ENCODE peak calls at places on chromosomes 11 and 22, in eight cellular contexts. C is nucleus accumbens; R is activated CD4-positive, alpha-beta memory T cell treated with anti-CD3 and anti-CD28 coated beads, Interleukin-2, amount 10 ng/mL, durations not matched to agents 7 days and 5 days; P is brain microvascular endothelial cell; W is NT2/D1; X is A172; D is NCI-H1417; K is substantia nigra. B is an unnamed sample.

GRCh38 chr22:31295831-31296230 is 3.5 kb upstream of the PIK3IP1 start:
- DNase-seq in D (no peak), R (no peak), K (no peak), P (no peak), W (no peak), C (no peak), X (peak; percentile 32), B (no peak)

GRCh38 chr11:115616941-115617340 is 112.7 kb upstream of the CADM1 start:
- DNase-seq in C (no peak), W (no peak), X (peak; percentile 78), P (peak; percentile 18), R (no peak), D (no peak), K (no peak), B (peak; percentile 32)

GRCh38 chr11:96365493-96365892 is 22.5 kb upstream of the MAML2 start:
- DNase-seq in D (no peak), C (no peak), K (no peak), X (no peak), W (no peak), P (no peak), R (no peak), B (no peak)

GRCh38 chr11:119571311-119571710 is 148.3 kb upstream of the THY1 start:
- DNase-seq in W (no peak), R (no peak), K (no peak), C (no peak), X (no peak), P (no peak), D (no peak), B (no peak)

GRCh38 chr11:134691985-134692384 is 279.9 kb upstream of the B3GAT1 start:
- DNase-seq in K (no peak), D (no peak), R (no peak), C (no peak), X (no peak), W (no peak), P (peak; percentile 3), B (no peak)

GRCh38 chr11:123590296-123590912 is 64.0 kb downstream of the SCN3B start:
- DNase-seq in D (no peak), P (peak; percentile 20), R (no peak), C (no peak), K (no peak), W (no peak), X (peak; percentile 91), B (peak; percentile 46)

GRCh38 chr11:47587733-47588326 is 1.4 kb downstream of the FAM180B start:
- DNase-seq in W (no peak), R (no peak), D (no peak), X (no peak), C (no peak), P (no peak), K (no peak), B (no peak)

GRCh38 chr11:95659088-95659487 is 130.5 kb downstream of the FAM76B start:
- DNase-seq in D (no peak), K (no peak), C (no peak), P (peak; percentile 49), W (no peak), R (no peak), X (no peak), B (no peak)

GRCh38 chr22:19958083-19959042 is 16.7 kb upstream of the TXNRD2 start:
- DNase-seq in D (no peak), K (no peak), X (no peak), P (no peak), R (no peak), W (no peak), C (no peak), B (peak; percentile 83)

GRCh38 chr22:42895087-42895486 is 38.0 kb upstream of the ARFGAP3 start:
- DNase-seq in W (no peak), K (no peak), P (no peak), D (no peak), R (peak; percentile 43), C (no peak), X (no peak), B (no peak)

GRCh38 chr11:2885017-2885675 is 429 bp downstream of the CDKN1C start:
- DNase-seq in K (no peak), W (no peak), R (peak; percentile 41), X (peak; percentile 56), C (no peak), P (no peak), D (peak; percentile 64), B (peak; percentile 38)

GRCh38 chr11:9060700-9061111 is 30.7 kb downstream of the SCUBE2 start:
- DNase-seq in C (no peak), W (no peak), R (peak; percentile 59), X (no peak), P (no peak), D (no peak), K (no peak), B (no peak)

GRCh38 chr11:6755303-6755952 is 16.3 kb downstream of the OR2AG2 start:
- DNase-seq in X (peak; percentile 25), D (peak; percentile 7), K (no peak), P (peak; percentile 43), C (no peak), W (peak; percentile 36), R (peak; percentile 37), B (peak; percentile 13)

GRCh38 chr22:20977019-20977418 is 5.1 kb upstream of the LZTR1 start:
- DNase-seq in X (no peak), R (no peak), K (no peak), C (no peak), D (no peak), W (no peak), P (no peak), B (no peak)

GRCh38 chr11:117807482-117808272 is 10.7 kb upstream of the DSCAML1 start:
- DNase-seq in W (no peak), X (peak; percentile 24), P (peak; percentile 69), R (peak; percentile 78), C (no peak), K (peak; percentile 26), D (peak; percentile 67), B (peak; percentile 40)

GRCh38 chr22:42294034-42294985 is 23.9 kb upstream of the TCF20 start:
- DNase-seq in K (no peak), X (peak; percentile 24), P (peak; percentile 24), R (peak; percentile 35), C (no peak), W (no peak), D (peak; percentile 71), B (peak; percentile 29)

GRCh38 chr22:27274770-27275449 is 526.6 kb downstream of the MN1 start:
- DNase-seq in W (no peak), K (no peak), D (no peak), R (no peak), C (no peak), P (peak; percentile 11), X (no peak), B (peak; percentile 26)

GRCh38 chr11:77150836-77151235 is 22.8 kb downstream of the MYO7A start:
- DNase-seq in X (no peak), W (no peak), C (no peak), D (no peak), P (no peak), R (no peak), K (no peak), B (no peak)